ENCODE peak calls at places on chromosomes 12 and 14, in ten cellular contexts. H, V, S, X, P, U, A, R, F and L are unnamed samples.
A peak's percentile ranks its signal among the peaks of the same experiment; 100 is the strongest.

GRCh38 chr12:67419810-67420209 is 150.7 kb downstream of the CAND1 start:
- DNase-seq in H (no peak), V (no peak), S (no peak), X (no peak), P (no peak), U (no peak), A (no peak), R (no peak), F (no peak), L (no peak)

GRCh38 chr12:123996581-123996980 is 23.6 kb downstream of the ZNF664 start:
- DNase-seq in H (no peak), V (no peak), S (peak; percentile 94), X (no peak), P (no peak), U (no peak), A (no peak), R (no peak), F (no peak), L (no peak)

GRCh38 chr12:115380509-115381120 is 696.6 kb upstream of the TBX3 start:
- DNase-seq in H (peak; percentile 17), V (no peak), S (no peak), X (no peak), P (no peak), U (no peak), A (no peak), R (no peak), F (no peak), L (no peak)

GRCh38 chr12:110600254-110600653 is 13.7 kb upstream of the TCTN1 start:
- DNase-seq in H (peak; percentile 61), V (no peak), S (peak; percentile 41), X (peak; percentile 45), P (no peak), U (no peak), A (no peak), R (no peak), F (no peak), L (no peak)

GRCh38 chr14:46488374-46488773 is 163.2 kb downstream of the RPL10L start:
- DNase-seq in H (no peak), V (no peak), S (no peak), X (no peak), P (no peak), U (no peak), A (no peak), R (no peak), F (no peak), L (no peak)

GRCh38 chr14:65286443-65286842 is 126.1 kb upstream of the FUT8 start:
- DNase-seq in H (no peak), V (no peak), S (no peak), X (peak; percentile 57), P (no peak), U (no peak), A (no peak), R (peak; percentile 53), F (no peak), L (peak; percentile 1)

GRCh38 chr12:38201461-38202276 is 114.9 kb upstream of the ALG10B start:
- DNase-seq in H (no peak), V (no peak), S (no peak), X (no peak), P (no peak), U (no peak), A (no peak), R (no peak), F (no peak), L (no peak)

GRCh38 chr12:1830981-1831930 is 10.9 kb downstream of the LRTM2 start:
- DNase-seq in H (peak; percentile 25), V (no peak), S (peak; percentile 10), X (no peak), P (no peak), U (no peak), A (no peak), R (peak; percentile 25), F (no peak), L (no peak)

GRCh38 chr12:49933793-49934192 is 16.7 kb upstream of the AQP2 start:
- DNase-seq in H (no peak), V (no peak), S (no peak), X (no peak), P (no peak), U (no peak), A (no peak), R (no peak), F (no peak), L (no peak)

GRCh38 chr14:88682495-88683114 is 110.1 kb downstream of the EML5 start:
- DNase-seq in H (no peak), V (no peak), S (no peak), X (no peak), P (no peak), U (no peak), A (no peak), R (peak; percentile 4), F (no peak), L (no peak)

GRCh38 chr12:64627781-64628180 is 17.5 kb downstream of the RASSF3 start:
- DNase-seq in H (peak; percentile 54), V (no peak), S (no peak), X (no peak), P (no peak), U (no peak), A (no peak), R (no peak), F (no peak), L (no peak)

GRCh38 chr12:110966081-110966760 is 45.8 kb upstream of the MYL2 start:
- DNase-seq in H (no peak), V (no peak), S (no peak), X (no peak), P (no peak), U (no peak), A (no peak), R (no peak), F (no peak), L (no peak)

GRCh38 chr14:94545131-94545841 is 16.0 kb upstream of the SERPINA4 start:
- DNase-seq in H (no peak), V (no peak), S (no peak), X (no peak), P (no peak), U (no peak), A (no peak), R (no peak), F (no peak), L (no peak)

GRCh38 chr14:46988312-46988711 is 336.7 kb upstream of the RPL10L start:
- DNase-seq in H (no peak), V (no peak), S (no peak), X (no peak), P (no peak), U (no peak), A (no peak), R (no peak), F (no peak), L (no peak)

GRCh38 chr14:74290415-74290814 is 12.3 kb downstream of the ABCD4 start:
- DNase-seq in H (no peak), V (no peak), S (no peak), X (no peak), P (no peak), U (no peak), A (no peak), R (no peak), F (no peak), L (no peak)

GRCh38 chr14:90785876-90786450 is 30.3 kb downstream of the TTC7B start:
- DNase-seq in H (no peak), V (no peak), S (no peak), X (no peak), P (no peak), U (no peak), A (no peak), R (no peak), F (no peak), L (no peak)

GRCh38 chr14:29442720-29443119 is 484.9 kb downstream of the PRKD1 start:
- DNase-seq in H (peak; percentile 54), V (no peak), S (peak; percentile 66), X (no peak), P (no peak), U (no peak), A (no peak), R (no peak), F (no peak), L (no peak)

GRCh38 chr14:69270795-69271708 is 11.1 kb downstream of the GALNT16 start:
- DNase-seq in H (no peak), V (no peak), S (no peak), X (no peak), P (no peak), U (no peak), A (no peak), R (no peak), F (no peak), L (no peak)

GRCh38 chr12:107544947-107545346 is 140.7 kb upstream of the PWP1 start:
- DNase-seq in H (no peak), V (no peak), S (no peak), X (no peak), P (no peak), U (no peak), A (no peak), R (no peak), F (no peak), L (no peak)

GRCh38 chr14:77158175-77158908 is 16.8 kb upstream of the ZDHHC22 start:
- DNase-seq in H (peak; percentile 57), V (no peak), S (no peak), X (peak; percentile 43), P (no peak), U (no peak), A (no peak), R (no peak), F (no peak), L (no peak)

GRCh38 chr12:129393357-129393937 is 510.4 kb downstream of the TMEM132D start:
- DNase-seq in H (no peak), V (no peak), S (no peak), X (no peak), P (no peak), U (no peak), A (no peak), R (no peak), F (no peak), L (no peak)

GRCh38 chr12:9920451-9920850 is 11.7 kb downstream of the CLEC2A start:
- DNase-seq in H (no peak), V (no peak), S (no peak), X (no peak), P (no peak), U (no peak), A (no peak), R (no peak), F (no peak), L (no peak)

GRCh38 chr12:77299910-77300772 is 234.8 kb upstream of the E2F7 start:
- DNase-seq in H (peak; percentile 60), V (no peak), S (peak; percentile 76), X (no peak), P (no peak), U (no peak), A (no peak), R (no peak), F (no peak), L (no peak)

GRCh38 chr12:95674631-95675030 is 115.9 kb downstream of the NTN4 start:
- DNase-seq in H (no peak), V (no peak), S (no peak), X (no peak), P (no peak), U (no peak), A (no peak), R (no peak), F (no peak), L (peak; percentile 41)

GRCh38 chr12:31833541-31833840 is 104.7 kb upstream of the AMN1 start:
- DNase-seq in H (no peak), V (no peak), S (no peak), X (no peak), P (no peak), U (no peak), A (no peak), R (no peak), F (no peak), L (no peak)

GRCh38 chr12:128644664-128645296 is 179.0 kb downstream of the SLC15A4 start:
- DNase-seq in H (no peak), V (no peak), S (no peak), X (peak; percentile 29), P (peak; percentile 7), U (no peak), A (peak; percentile 46), R (peak; percentile 2), F (no peak), L (peak; percentile 48)

GRCh38 chr14:20295067-20295466 is 10.7 kb downstream of the TTC5 start:
- DNase-seq in H (no peak), V (no peak), S (no peak), X (no peak), P (no peak), U (no peak), A (no peak), R (peak; percentile 10), F (peak; percentile 60), L (no peak)

GRCh38 chr14:38721822-38722431 is 381.1 kb downstream of the SEC23A start:
- DNase-seq in H (peak; percentile 48), V (no peak), S (peak; percentile 41), X (peak; percentile 20), P (peak; percentile 8), U (no peak), A (peak; percentile 53), R (peak; percentile 12), F (peak; percentile 4), L (peak; percentile 25)